ENCODE peak calls at places on chromosome 4, in five cellular contexts. One of them, this sample, is unnamed.

GRCh38 chr4:91829531-91829930 is 474.2 kb upstream of the GRID2 start:
- DNase-seq in AG04449: no peak
- DNase-seq in mesenteric fat pad: no peak
- DNase-seq in WTC11: no peak
- DNase-seq in left cardiac atrium: no peak
- DNase-seq in this sample: no peak

GRCh38 chr4:153248641-153249198 is 44.5 kb downstream of the TRIM2 start:
- DNase-seq in AG04449: no peak
- DNase-seq in mesenteric fat pad: no peak
- DNase-seq in WTC11: no peak
- DNase-seq in left cardiac atrium: no peak
- DNase-seq in this sample: no peak

GRCh38 chr4:177740563-177740962 is 298.3 kb upstream of the AGA start:
- DNase-seq in AG04449: no peak
- DNase-seq in mesenteric fat pad: no peak
- DNase-seq in WTC11: no peak
- DNase-seq in left cardiac atrium: no peak
- DNase-seq in this sample: no peak

GRCh38 chr4:111602848-111603247 is 542.4 kb upstream of the FAM241A start:
- DNase-seq in AG04449: no peak
- DNase-seq in mesenteric fat pad: no peak
- DNase-seq in WTC11: no peak
- DNase-seq in left cardiac atrium: no peak
- DNase-seq in this sample: no peak

GRCh38 chr4:72974694-72975487 is 94.6 kb downstream of the COX18 start:
- DNase-seq in AG04449: no peak
- DNase-seq in mesenteric fat pad: no peak
- DNase-seq in WTC11: no peak
- DNase-seq in left cardiac atrium: no peak
- DNase-seq in this sample: peak

GRCh38 chr4:52407545-52407944 is 251.6 kb downstream of the USP46 start:
- DNase-seq in AG04449: no peak
- DNase-seq in mesenteric fat pad: no peak
- DNase-seq in WTC11: no peak
- DNase-seq in left cardiac atrium: no peak
- DNase-seq in this sample: peak

GRCh38 chr4:8840006-8840793 is 31.4 kb downstream of the HMX1 start:
- DNase-seq in AG04449: no peak
- DNase-seq in mesenteric fat pad: peak
- DNase-seq in WTC11: no peak
- DNase-seq in left cardiac atrium: no peak
- DNase-seq in this sample: no peak

GRCh38 chr4:2059726-2060577 is 825 bp downstream of the NAT8L start:
- DNase-seq in AG04449: no peak
- DNase-seq in mesenteric fat pad: no peak
- DNase-seq in WTC11: no peak
- DNase-seq in left cardiac atrium: no peak
- DNase-seq in this sample: no peak

GRCh38 chr4:47122592-47123291 is 91.4 kb downstream of the GABRB1 start:
- DNase-seq in AG04449: no peak
- DNase-seq in mesenteric fat pad: no peak
- DNase-seq in WTC11: peak
- DNase-seq in left cardiac atrium: peak
- DNase-seq in this sample: peak

GRCh38 chr4:162782096-162782777 is 384.5 kb downstream of the NAF1 start:
- DNase-seq in AG04449: no peak
- DNase-seq in mesenteric fat pad: no peak
- DNase-seq in WTC11: no peak
- DNase-seq in left cardiac atrium: no peak
- DNase-seq in this sample: no peak

GRCh38 chr4:183765121-183765990 is 106.3 kb downstream of the TRAPPC11 start:
- DNase-seq in AG04449: no peak
- DNase-seq in mesenteric fat pad: no peak
- DNase-seq in WTC11: no peak
- DNase-seq in left cardiac atrium: peak
- DNase-seq in this sample: peak

GRCh38 chr4:64781737-64782326 is 372.6 kb upstream of the TECRL start:
- DNase-seq in AG04449: no peak
- DNase-seq in mesenteric fat pad: no peak
- DNase-seq in WTC11: no peak
- DNase-seq in left cardiac atrium: no peak
- DNase-seq in this sample: peak

GRCh38 chr4:2441393-2442174 is 22.8 kb downstream of the CFAP99 start:
- DNase-seq in AG04449: no peak
- DNase-seq in mesenteric fat pad: no peak
- DNase-seq in WTC11: peak
- DNase-seq in left cardiac atrium: peak
- DNase-seq in this sample: peak

GRCh38 chr4:99201687-99202086 is 17.4 kb downstream of the ADH6 start:
- DNase-seq in AG04449: no peak
- DNase-seq in mesenteric fat pad: no peak
- DNase-seq in WTC11: no peak
- DNase-seq in left cardiac atrium: no peak
- DNase-seq in this sample: no peak

GRCh38 chr4:144645621-144646522 is at the start of gene HHIP:
- DNase-seq in AG04449: no peak
- DNase-seq in mesenteric fat pad: no peak
- DNase-seq in WTC11: peak
- DNase-seq in left cardiac atrium: peak
- DNase-seq in this sample: peak

GRCh38 chr4:156594619-156595018 is 377.0 kb downstream of the PDGFC start:
- DNase-seq in AG04449: no peak
- DNase-seq in mesenteric fat pad: no peak
- DNase-seq in WTC11: no peak
- DNase-seq in left cardiac atrium: peak
- DNase-seq in this sample: no peak